ENCODE peak calls at places on chromosome X, in six cellular contexts. L is AG09309, J is gastrocnemius medialis, D is ureter, B is M059J, K is neural progenitor cell. V is an unnamed sample.
A peak's percentile ranks its signal among the peaks of the same experiment; 100 is the strongest.

GRCh38 chrX:149518236-149518635 is 13.1 kb upstream of the IDS start:
- DNase-seq in J (no peak), D (no peak), B (peak; percentile 59), L (no peak), K (no peak), V (no peak)

GRCh38 chrX:139720136-139720535 is 12.2 kb upstream of the MCF2 start:
- DNase-seq in J (no peak), L (no peak), K (peak; percentile 53), D (no peak), B (peak; percentile 84), V (no peak)

GRCh38 chrX:13376857-13377441 is 57.1 kb upstream of the ATXN3L start:
- DNase-seq in K (no peak), B (peak; percentile 95), J (no peak), L (peak; percentile 98), D (no peak), V (no peak)

GRCh38 chrX:26100421-26100920 is 37.7 kb upstream of the MAGEB18 start:
- DNase-seq in K (peak; percentile 1), B (no peak), L (no peak), D (no peak), J (no peak), V (no peak)

GRCh38 chrX:7068939-7069367 is 78.6 kb upstream of the STS start:
- DNase-seq in J (no peak), L (no peak), D (no peak), K (peak; percentile 18), B (peak; percentile 79), V (no peak)

GRCh38 chrX:72498782-72499181 is 73.9 kb downstream of the HDAC8 start:
- DNase-seq in L (no peak), D (no peak), J (no peak), B (no peak), K (no peak), V (no peak)

GRCh38 chrX:31658360-31658759 is 586.5 kb upstream of the FTHL17 start:
- DNase-seq in B (peak; percentile 30), L (peak; percentile 7), J (no peak), K (no peak), D (no peak), V (no peak)

GRCh38 chrX:108558217-108558616 is 118.6 kb downstream of the COL4A5 start:
- DNase-seq in B (peak; percentile 9), L (no peak), K (no peak), D (no peak), J (no peak), V (no peak)

GRCh38 chrX:78029663-78030062 is 60.2 kb upstream of the PGAM4 start:
- DNase-seq in L (peak; percentile 4), J (no peak), K (peak; percentile 17), B (peak; percentile 32), D (no peak), V (no peak)

GRCh38 chrX:77564824-77565223 is 117.6 kb downstream of the FGF16 start:
- DNase-seq in J (no peak), K (no peak), B (peak; percentile 8), L (no peak), D (no peak), V (no peak)

GRCh38 chrX:46757593-46757992 is 1.3 kb downstream of the SLC9A7 start:
- DNase-seq in K (no peak), B (peak; percentile 76), D (no peak), L (no peak), J (no peak), V (no peak)

GRCh38 chrX:72126048-72126415 is 5.7 kb downstream of the RTL5 start:
- DNase-seq in B (no peak), K (no peak), L (no peak), J (no peak), D (no peak), V (no peak)

GRCh38 chrX:152635941-152636340 is 1.8 kb upstream of the GABRQ start:
- DNase-seq in K (peak; percentile 74), D (peak; percentile 51), J (no peak), B (peak; percentile 69), L (peak; percentile 35), V (no peak)

GRCh38 chrX:139967300-139967699 is 2.0 kb upstream of the CXorf66 start:
- DNase-seq in J (no peak), B (peak; percentile 15), L (no peak), K (peak; percentile 2), D (no peak), V (no peak)

GRCh38 chrX:150771116-150771515 is 77.9 kb downstream of the MTMR1 start:
- DNase-seq in B (no peak), K (no peak), L (no peak), D (no peak), J (no peak), V (no peak)

GRCh38 chrX:65706041-65706828 is 38.8 kb downstream of the MSN start:
- DNase-seq in J (no peak), K (no peak), D (no peak), B (peak; percentile 98), L (no peak), V (peak; percentile 70)

GRCh38 chrX:16213970-16214369 is 46.7 kb downstream of the MAGEB17 start:
- DNase-seq in B (no peak), J (no peak), D (no peak), L (no peak), K (no peak), V (no peak)

GRCh38 chrX:122421434-122422121 is 762.5 kb upstream of the GRIA3 start:
- DNase-seq in B (no peak), K (peak; percentile 2), L (no peak), J (no peak), D (no peak), V (no peak)

GRCh38 chrX:37943554-37943953 is 62.8 kb upstream of the SYTL5 start:
- DNase-seq in L (no peak), D (no peak), J (no peak), K (no peak), B (no peak), V (no peak)

GRCh38 chrX:856901-857300 is 226.3 kb downstream of the SHOX start:
- DNase-seq in K (no peak), J (no peak), L (no peak), B (no peak), D (no peak), V (no peak)

GRCh38 chrX:39896951-39897740 is 200.6 kb downstream of the BCOR start:
- DNase-seq in B (peak; percentile 82), K (peak; percentile 84), J (no peak), L (no peak), D (peak; percentile 65), V (no peak)

GRCh38 chrX:134760671-134761070 is 102.4 kb upstream of the PLAC1 start:
- DNase-seq in J (no peak), B (no peak), K (no peak), D (no peak), L (no peak), V (no peak)

GRCh38 chrX:103406256-103406655 is 29.9 kb downstream of the BEX3 start:
- DNase-seq in K (no peak), J (no peak), L (no peak), D (no peak), B (no peak), V (no peak)

GRCh38 chrX:13000311-13000811 is 25.5 kb downstream of the TMSB4X start:
- DNase-seq in K (no peak), L (no peak), B (no peak), J (no peak), D (no peak), V (no peak)

GRCh38 chrX:153794897-153795816 is 689 bp downstream of the SSR4 start:
- DNase-seq in B (no peak), L (no peak), K (peak; percentile 42), D (no peak), J (no peak), V (no peak)

GRCh38 chrX:9940397-9940796 is 26.8 kb upstream of the CLDN34 start:
- DNase-seq in L (no peak), D (no peak), J (no peak), K (no peak), B (peak; percentile 94), V (no peak)

GRCh38 chrX:133715715-133716114 is 269.7 kb downstream of the GPC3 start:
- DNase-seq in B (no peak), L (no peak), D (no peak), J (no peak), K (no peak), V (no peak)

V was measured in right atrium auricular region.